ENCODE peak calls at places on chromosomes 13 and 19, in five cellular contexts. Y, D, M, C and Z are unnamed samples.
A peak's percentile ranks its signal among the peaks of the same experiment; 100 is the strongest.

GRCh38 chr13:77565635-77566034 is 30.1 kb downstream of the SCEL start:
- DNase-seq in Y (no peak), D (no peak), M (no peak), C (no peak), Z (no peak)

GRCh38 chr13:114067381-114067885 is 65.0 kb downstream of the RASA3 start:
- DNase-seq in Y (no peak), D (no peak), M (no peak), C (peak; percentile 25), Z (no peak)

GRCh38 chr19:2523630-2524311 is 47.8 kb downstream of the GADD45B start:
- DNase-seq in Y (no peak), D (no peak), M (no peak), C (no peak), Z (no peak)

GRCh38 chr19:29922972-29923371 is 19.1 kb upstream of the URI1 start:
- DNase-seq in Y (no peak), D (no peak), M (no peak), C (no peak), Z (no peak)

GRCh38 chr19:13920940-13921744 is 15.1 kb downstream of the CC2D1A start:
- DNase-seq in Y (no peak), D (no peak), M (no peak), C (no peak), Z (no peak)

GRCh38 chr19:441213-441823 is 19.5 kb downstream of the SHC2 start:
- DNase-seq in Y (peak; percentile 44), D (no peak), M (no peak), C (no peak), Z (no peak)

GRCh38 chr13:26985285-26985878 is 186.2 kb downstream of the USP12 start:
- DNase-seq in Y (peak; percentile 47), D (peak; percentile 73), M (peak; percentile 49), C (peak; percentile 47), Z (no peak)

GRCh38 chr19:38900816-38901215 is 1.0 kb downstream of the NFKBIB start:
- DNase-seq in Y (no peak), D (no peak), M (no peak), C (no peak), Z (no peak)

GRCh38 chr13:48334534-48335127 is 31.1 kb downstream of the RB1 start:
- DNase-seq in Y (no peak), D (no peak), M (no peak), C (no peak), Z (no peak)

GRCh38 chr13:30577381-30577780 is 40.3 kb upstream of the USPL1 start:
- DNase-seq in Y (no peak), D (no peak), M (peak; percentile 8), C (no peak), Z (no peak)

GRCh38 chr19:45901432-45901903 is 945 bp downstream of the MYPOP start:
- DNase-seq in Y (peak; percentile 75), D (peak; percentile 43), M (no peak), C (no peak), Z (no peak)

GRCh38 chr13:42211704-42212103 is 60.2 kb upstream of the AKAP11 start:
- DNase-seq in Y (no peak), D (no peak), M (no peak), C (no peak), Z (no peak)

GRCh38 chr19:41577833-41578232 is 1.9 kb downstream of the CEACAM21 start:
- DNase-seq in Y (no peak), D (no peak), M (no peak), C (no peak), Z (no peak)

GRCh38 chr13:21033866-21034601 is 27.4 kb downstream of the LATS2 start:
- DNase-seq in Y (no peak), D (no peak), M (no peak), C (no peak), Z (no peak)

GRCh38 chr19:38020331-38020730 is 113.3 kb downstream of the SIPA1L3 start:
- DNase-seq in Y (no peak), D (no peak), M (no peak), C (no peak), Z (no peak)

GRCh38 chr19:33689886-33690285 is 68.1 kb downstream of the CHST8 start:
- DNase-seq in Y (no peak), D (no peak), M (no peak), C (peak; percentile 34), Z (no peak)

GRCh38 chr13:49044849-49045248 is 69.1 kb downstream of the FNDC3A start:
- DNase-seq in Y (no peak), D (no peak), M (no peak), C (no peak), Z (no peak)

GRCh38 chr13:83350569-83350968 is 531.7 kb downstream of the SLITRK1 start:
- DNase-seq in Y (no peak), D (no peak), M (no peak), C (no peak), Z (no peak)

GRCh38 chr13:40803316-40803715 is 13.9 kb downstream of the SLC25A15 start:
- DNase-seq in Y (no peak), D (no peak), M (no peak), C (no peak), Z (no peak)

GRCh38 chr19:1618157-1619093 is 13.2 kb upstream of the UQCR11 start:
- DNase-seq in Y (no peak), D (no peak), M (no peak), C (peak; percentile 63), Z (no peak)

GRCh38 chr19:33396701-33397535 is 23.4 kb downstream of the CEBPG start:
- DNase-seq in Y (peak; percentile 47), D (no peak), M (no peak), C (peak; percentile 47), Z (no peak)

GRCh38 chr19:35557539-35558399 is 5.7 kb downstream of the ATP4A start:
- DNase-seq in Y (peak; percentile 74), D (no peak), M (no peak), C (no peak), Z (no peak)